ENCODE peak calls at places on chromosomes 16 and 17, in six cellular contexts. One of them, this sample, is unnamed.

GRCh38 chr17:142876-143784 is 5.8 kb downstream of the SCGB1C2 start:
- DNase-seq in mammary epithelial cell: no peak
- DNase-seq in SK-MEL-5: no peak
- DNase-seq in fibroblast of lung: no peak
- DNase-seq in heart right ventricle: peak
- DNase-seq in central memory CD8-positive, alpha-beta T cell: peak
- DNase-seq in this sample: no peak

GRCh38 chr17:55734128-55734781 is 11.6 kb upstream of the TMEM100 start:
- DNase-seq in mammary epithelial cell: peak
- DNase-seq in SK-MEL-5: peak
- DNase-seq in fibroblast of lung: no peak
- DNase-seq in heart right ventricle: no peak
- DNase-seq in central memory CD8-positive, alpha-beta T cell: no peak
- DNase-seq in this sample: no peak

GRCh38 chr17:19354123-19354522 is 8.4 kb downstream of the B9D1 start:
- DNase-seq in mammary epithelial cell: peak
- DNase-seq in SK-MEL-5: no peak
- DNase-seq in fibroblast of lung: peak
- DNase-seq in heart right ventricle: no peak
- DNase-seq in central memory CD8-positive, alpha-beta T cell: no peak
- DNase-seq in this sample: no peak

GRCh38 chr16:75065149-75065807 is 51.3 kb downstream of the LDHD start:
- DNase-seq in mammary epithelial cell: no peak
- DNase-seq in SK-MEL-5: no peak
- DNase-seq in fibroblast of lung: no peak
- DNase-seq in heart right ventricle: no peak
- DNase-seq in central memory CD8-positive, alpha-beta T cell: peak
- DNase-seq in this sample: no peak

GRCh38 chr17:78132086-78132676 is 1.6 kb downstream of the TMC8 start:
- DNase-seq in mammary epithelial cell: no peak
- DNase-seq in SK-MEL-5: no peak
- DNase-seq in fibroblast of lung: no peak
- DNase-seq in heart right ventricle: no peak
- DNase-seq in central memory CD8-positive, alpha-beta T cell: peak
- DNase-seq in this sample: no peak

GRCh38 chr17:82887255-82888164 is 47.7 kb upstream of the ZNF750 start:
- DNase-seq in mammary epithelial cell: no peak
- DNase-seq in SK-MEL-5: no peak
- DNase-seq in fibroblast of lung: peak
- DNase-seq in heart right ventricle: no peak
- DNase-seq in central memory CD8-positive, alpha-beta T cell: no peak
- DNase-seq in this sample: peak

GRCh38 chr16:66295761-66296546 is 70.5 kb upstream of the CDH5 start:
- DNase-seq in mammary epithelial cell: no peak
- DNase-seq in SK-MEL-5: no peak
- DNase-seq in fibroblast of lung: no peak
- DNase-seq in heart right ventricle: no peak
- DNase-seq in central memory CD8-positive, alpha-beta T cell: no peak
- DNase-seq in this sample: no peak

GRCh38 chr16:46739934-46740333 is 8.2 kb downstream of the MYLK3 start:
- DNase-seq in mammary epithelial cell: no peak
- DNase-seq in SK-MEL-5: no peak
- DNase-seq in fibroblast of lung: no peak
- DNase-seq in heart right ventricle: no peak
- DNase-seq in central memory CD8-positive, alpha-beta T cell: no peak
- DNase-seq in this sample: no peak

This sample was measured in H4.